ENCODE peak calls at places on chromosome X, in nine cellular contexts. I is mucosa of descending colon, U is MCF 10A, D is PC-9, V is EL, P is H9, J is endothelial cell, K is NCI-H1930, X is upper lobe of right lung. G is an unnamed sample.

GRCh38 chrX:39654183-39654925 is 443.4 kb downstream of the BCOR start:
- DNase-seq in I (no peak), K (no peak), J (no peak), V (no peak), P (peak; percentile 49), U (no peak), X (no peak), D (no peak), G (no peak)

GRCh38 chrX:15425024-15425423 is 40.8 kb upstream of the VEGFD start:
- DNase-seq in I (no peak), D (no peak), J (no peak), K (no peak), U (no peak), P (no peak), V (no peak), X (no peak), G (no peak)

GRCh38 chrX:72358313-72358712 is 52.6 kb upstream of the CITED1 start:
- DNase-seq in D (no peak), J (no peak), P (no peak), I (no peak), U (peak; percentile 42), K (no peak), X (no peak), V (peak; percentile 63), G (no peak)

GRCh38 chrX:9241427-9241826 is 207.5 kb upstream of the FAM9B start:
- DNase-seq in V (no peak), P (no peak), I (no peak), U (no peak), K (no peak), X (no peak), D (no peak), J (no peak), G (no peak)

GRCh38 chrX:15465896-15466651 is 27.1 kb downstream of the PIR start:
- DNase-seq in I (no peak), K (no peak), P (peak; percentile 73), V (no peak), D (no peak), J (peak; percentile 23), U (peak; percentile 16), X (no peak), G (no peak)

GRCh38 chrX:129139837-129140679 is 383.2 kb downstream of the SMARCA1 start:
- DNase-seq in P (no peak), I (no peak), D (no peak), J (no peak), V (no peak), X (no peak), U (peak; percentile 22), K (peak; percentile 83), G (no peak)

GRCh38 chrX:120514236-120514635 is 45.1 kb upstream of the LAMP2 start:
- DNase-seq in U (peak; percentile 47), I (no peak), V (peak; percentile 31), P (peak; percentile 24), D (no peak), J (peak; percentile 2), K (no peak), X (no peak), G (peak; percentile 7)

GRCh38 chrX:18889982-18890381 is 93.9 kb downstream of the PHKA2 start:
- DNase-seq in V (no peak), P (no peak), I (no peak), D (no peak), X (no peak), K (no peak), J (no peak), U (no peak), G (no peak)

GRCh38 chrX:39705299-39705698 is 392.5 kb downstream of the BCOR start:
- DNase-seq in P (no peak), V (peak; percentile 76), J (no peak), U (peak; percentile 90), D (no peak), K (no peak), I (peak; percentile 64), X (peak; percentile 83), G (peak; percentile 84)

GRCh38 chrX:68941385-68941952 is 112.6 kb downstream of the EFNB1 start:
- DNase-seq in X (no peak), P (no peak), I (no peak), D (no peak), J (no peak), U (no peak), V (no peak), K (no peak), G (peak; percentile 1)

GRCh38 chrX:135345328-135345645 is 36.0 kb downstream of the ETDC start:
- DNase-seq in V (peak; percentile 74), U (peak; percentile 75), P (no peak), J (no peak), K (no peak), D (no peak), I (no peak), X (no peak), G (peak; percentile 34)

GRCh38 chrX:108397627-108398392 is 40.4 kb downstream of the COL4A6 start:
- DNase-seq in X (no peak), U (peak; percentile 84), V (peak; percentile 68), J (no peak), K (no peak), P (no peak), I (no peak), D (peak; percentile 37), G (no peak)

GRCh38 chrX:103362504-103362903 is 6.2 kb downstream of the TCEAL9 start:
- DNase-seq in X (no peak), I (no peak), J (no peak), V (peak; percentile 77), U (no peak), P (no peak), K (no peak), D (no peak), G (peak; percentile 52)

GRCh38 chrX:102837843-102838242 is 99.2 kb upstream of the RAB40AL start:
- DNase-seq in U (no peak), I (no peak), K (no peak), J (no peak), V (no peak), X (no peak), D (no peak), P (no peak), G (no peak)

GRCh38 chrX:22912598-22912997 is 87.2 kb upstream of the DDX53 start:
- DNase-seq in K (no peak), P (no peak), J (no peak), U (no peak), I (no peak), X (no peak), D (no peak), V (no peak), G (no peak)

GRCh38 chrX:49199906-49200771 is at the start of gene SYP:
- DNase-seq in X (peak; percentile 93), K (peak; percentile 88), J (peak; percentile 88), U (peak; percentile 80), I (peak; percentile 92), D (peak; percentile 76), V (peak; percentile 81), P (peak; percentile 94), G (peak; percentile 97)

GRCh38 chrX:119406739-119407138 is 7.6 kb downstream of the SLC25A43 start:
- DNase-seq in D (no peak), J (no peak), K (no peak), I (no peak), V (peak; percentile 28), U (no peak), P (no peak), X (no peak), G (peak; percentile 37)

GRCh38 chrX:103330601-103331397 is 760 bp downstream of the TCEAL7 start:
- DNase-seq in I (no peak), U (no peak), J (peak; percentile 28), D (no peak), X (no peak), V (peak; percentile 8), P (peak; percentile 71), K (no peak), G (no peak)

GRCh38 chrX:106401965-106402559 is 209.7 kb upstream of the RADX start:
- DNase-seq in P (no peak), D (no peak), X (no peak), K (no peak), V (no peak), U (no peak), J (no peak), I (peak; percentile 43), G (no peak)